ENCODE peak calls at places on chromosome 7, in nine cellular contexts. C, K, W, X, O, D, F, E and G are unnamed samples.

GRCh38 chr7:27277628-27278027 is 35.0 kb downstream of the EVX1 start:
- DNase-seq in E (no peak), K (peak), F (no peak), O (peak), C (no peak), X (no peak), W (no peak), D (peak), G (no peak)

GRCh38 chr7:30048582-30048981 is 20.4 kb downstream of the PLEKHA8 start:
- DNase-seq in K (no peak), X (no peak), O (no peak), C (no peak), D (no peak), F (no peak), W (no peak), E (no peak), G (no peak)

GRCh38 chr7:37297546-37297945 is 151.1 kb downstream of the ELMO1 start:
- DNase-seq in F (no peak), C (no peak), E (no peak), O (no peak), X (no peak), D (peak), K (no peak), W (no peak), G (no peak)

GRCh38 chr7:91149518-91149917 is 114.7 kb upstream of the FZD1 start:
- DNase-seq in O (no peak), K (no peak), X (no peak), E (no peak), F (no peak), W (no peak), C (no peak), D (no peak), G (no peak)

GRCh38 chr7:128912281-128912680 is 1.8 kb upstream of the KCP start:
- DNase-seq in O (no peak), E (no peak), D (no peak), W (no peak), F (no peak), K (no peak), C (no peak), X (peak), G (no peak)

GRCh38 chr7:738723-739454 is 11.8 kb upstream of the PRKAR1B start:
- DNase-seq in C (peak), X (no peak), W (no peak), E (no peak), F (no peak), O (no peak), K (no peak), D (no peak), G (no peak)

GRCh38 chr7:137626469-137627067 is 220.2 kb downstream of the DGKI start:
- DNase-seq in K (peak), O (peak), C (no peak), F (peak), W (no peak), X (peak), E (peak), D (peak), G (no peak)

GRCh38 chr7:25884265-25884664 is 267.7 kb upstream of the NFE2L3 start:
- DNase-seq in C (no peak), E (no peak), X (no peak), O (no peak), F (no peak), W (no peak), D (no peak), K (no peak), G (no peak)

GRCh38 chr7:85237721-85238120 is 50.9 kb upstream of the SEMA3D start:
- DNase-seq in F (no peak), W (no peak), O (no peak), K (no peak), E (no peak), C (no peak), X (no peak), D (peak), G (no peak)

GRCh38 chr7:150341263-150342118 is at the start of gene RARRES2:
- DNase-seq in O (peak), W (no peak), X (peak), E (no peak), D (no peak), C (peak), F (no peak), K (peak), G (no peak)

GRCh38 chr7:141200191-141201108 is 126.6 kb downstream of the TMEM178B start:
- DNase-seq in F (no peak), K (no peak), C (no peak), D (no peak), W (no peak), E (no peak), O (no peak), X (no peak), G (no peak)